ENCODE peak calls at places on chromosomes 11 and 22, in nine cellular contexts. V is neural progenitor cell; T is CD8-positive, alpha-beta memory T cell; H is GM23338; L is PC-3; R is lower lobe of right lung; C is RWPE2; Z is endothelial cell of umbilical vein; S is tibial nerve. N is an unnamed sample.

GRCh38 chr11:88489030-88489429 is 151.5 kb upstream of the CTSC start:
- DNase-seq in S (no peak), V (no peak), R (no peak), T (no peak), H (no peak), C (no peak), Z (no peak), L (peak; percentile 77), N (no peak)

GRCh38 chr11:128181090-128181485 is 406.3 kb downstream of the ETS1 start:
- DNase-seq in H (no peak), C (no peak), L (no peak), V (no peak), Z (no peak), S (no peak), R (no peak), T (no peak), N (no peak)

GRCh38 chr11:45079943-45080719 is 66.3 kb upstream of the PRDM11 start:
- DNase-seq in T (peak; percentile 69), R (peak; percentile 69), C (no peak), H (no peak), L (no peak), V (no peak), Z (no peak), S (no peak), N (peak; percentile 43)

GRCh38 chr11:48081151-48082010 is 101.0 kb downstream of the PTPRJ start:
- DNase-seq in R (peak; percentile 51), V (no peak), L (no peak), Z (peak; percentile 85), S (peak; percentile 57), C (no peak), T (no peak), H (no peak), N (no peak)

GRCh38 chr11:45379162-45379863 is 93.2 kb upstream of the SYT13 start:
- DNase-seq in V (no peak), H (no peak), T (no peak), C (no peak), R (no peak), S (no peak), Z (no peak), L (no peak), N (no peak)

GRCh38 chr22:30008401-30008800 is 71.9 kb upstream of the HORMAD2 start:
- DNase-seq in L (no peak), H (no peak), T (no peak), C (no peak), S (no peak), R (no peak), Z (no peak), V (peak; percentile 63), N (no peak)

GRCh38 chr22:46563381-46564083 is 26.1 kb upstream of the CELSR1 start:
- DNase-seq in S (peak; percentile 64), T (peak; percentile 62), L (peak; percentile 66), R (peak; percentile 86), V (peak; percentile 82), H (peak; percentile 82), C (peak; percentile 56), Z (peak; percentile 48), N (peak; percentile 42)

GRCh38 chr22:45468872-45469572 is 33.7 kb upstream of the FBLN1 start:
- DNase-seq in H (no peak), L (peak; percentile 70), C (no peak), V (no peak), Z (no peak), R (no peak), S (no peak), T (no peak), N (no peak)

GRCh38 chr22:26502688-26503561 is 9.3 kb downstream of the TFIP11 start:
- DNase-seq in L (peak; percentile 18), V (peak; percentile 80), R (no peak), T (peak; percentile 76), Z (peak; percentile 64), S (no peak), H (peak; percentile 90), C (no peak), N (peak; percentile 39)

GRCh38 chr11:120147094-120147949 is 9.4 kb upstream of the TRIM29 start:
- DNase-seq in C (no peak), S (no peak), L (no peak), H (no peak), T (no peak), Z (no peak), R (no peak), V (no peak), N (no peak)

GRCh38 chr11:103484545-103484944 is 375.3 kb downstream of the DYNC2H1 start:
- DNase-seq in H (peak; percentile 30), Z (no peak), S (no peak), V (no peak), C (no peak), T (no peak), L (no peak), R (no peak), N (no peak)

GRCh38 chr11:102226702-102227101 is 90.6 kb upstream of the BIRC3 start:
- DNase-seq in R (no peak), S (no peak), L (peak; percentile 87), T (no peak), C (peak; percentile 64), H (no peak), Z (peak; percentile 61), V (no peak), N (no peak)

GRCh38 chr22:47151064-47151463 is 388.6 kb downstream of the TBC1D22A start:
- DNase-seq in R (no peak), S (no peak), V (no peak), T (no peak), L (no peak), C (no peak), H (no peak), Z (no peak), N (no peak)

GRCh38 chr11:73321342-73322110 is 13.4 kb downstream of the ARHGEF17 start:
- DNase-seq in C (no peak), L (no peak), S (no peak), Z (peak; percentile 97), V (no peak), R (peak; percentile 62), T (no peak), H (peak; percentile 39), N (no peak)

GRCh38 chr11:108863528-108863927 is 198.7 kb downstream of the DDX10 start:
- DNase-seq in H (no peak), L (no peak), T (no peak), S (no peak), R (no peak), V (no peak), Z (no peak), C (no peak), N (no peak)

GRCh38 chr11:66692446-66692845 is 14.8 kb upstream of the RBM4B start:
- DNase-seq in T (no peak), Z (no peak), L (no peak), H (no peak), C (no peak), V (no peak), S (no peak), R (no peak), N (no peak)

GRCh38 chr22:41355895-41356294 is 25.8 kb upstream of the TEF start:
- DNase-seq in T (no peak), C (no peak), R (no peak), L (no peak), H (no peak), V (no peak), S (no peak), Z (no peak), N (no peak)
- H3K36me3 ChIP-seq in T (peaks cover 20% of the 10 kb centered on the region), C (peaks cover 38% of the 10 kb centered on the region), R (peaks cover 82% of the 10 kb centered on the region), L (no peaks in the 10 kb centered on the region), H (peaks cover 7% of the 10 kb centered on the region), V (no peaks in the 10 kb centered on the region), S (peaks cover 23% of the 10 kb centered on the region), Z (peaks cover 61% of the 10 kb centered on the region), N (peaks cover 59% of the 10 kb centered on the region)

GRCh38 chr11:65430406-65431217 is 8.0 kb downstream of the NEAT1 start:
- DNase-seq in Z (peak; percentile 60), C (no peak), L (peak; percentile 26), S (peak; percentile 6), T (no peak), H (no peak), R (no peak), V (no peak), N (no peak)
- H3K36me3 ChIP-seq in Z (peaks cover 22% of the 10 kb centered on the region), C (peaks cover 100% of the 10 kb centered on the region), L (peaks cover 27% of the 10 kb centered on the region), S (peaks cover 8% of the 10 kb centered on the region), T (peaks cover 7% of the 10 kb centered on the region), H (no peaks in the 10 kb centered on the region), R (peaks cover 71% of the 10 kb centered on the region), V (no peaks in the 10 kb centered on the region), N (peaks cover 13% of the 10 kb centered on the region)

DNA sequence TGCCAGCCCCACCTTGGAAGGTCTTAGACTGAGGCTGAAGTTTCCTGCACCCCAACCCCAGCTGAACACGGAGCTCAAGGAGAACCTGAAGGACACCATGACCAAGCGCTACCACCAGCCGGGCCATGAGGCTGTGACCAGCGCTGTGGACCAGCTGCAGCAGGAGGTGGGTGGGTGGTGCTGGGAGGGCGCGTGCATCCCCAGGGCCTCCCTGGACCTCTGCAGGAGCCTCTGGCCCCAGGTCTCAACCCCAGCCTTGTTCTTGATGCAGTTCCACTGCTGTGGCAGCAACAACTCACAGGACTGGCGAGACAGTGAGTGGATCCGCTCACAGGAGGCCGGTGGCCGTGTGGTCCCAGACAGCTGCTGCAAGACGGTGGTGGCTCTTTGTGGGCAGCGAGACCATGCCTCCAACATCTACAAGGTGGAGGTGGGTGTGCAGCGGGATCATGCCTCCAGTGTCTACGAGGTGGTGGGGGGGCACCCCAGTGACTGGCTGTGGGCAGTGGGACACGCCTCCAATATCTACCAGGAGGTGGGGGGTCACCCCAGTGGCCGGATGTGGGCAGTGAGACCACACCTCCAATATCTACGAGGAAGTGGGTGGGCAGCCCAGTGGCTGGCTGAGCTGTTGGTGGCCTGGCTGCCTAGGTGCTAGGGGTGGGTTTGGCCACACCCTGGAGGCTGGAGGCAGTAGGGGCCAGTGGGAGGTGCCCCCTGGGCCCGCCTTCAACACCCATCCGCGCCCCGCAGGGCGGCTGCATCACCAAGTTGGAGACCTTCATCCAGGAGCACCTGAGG is 4.6 kb downstream of the CD151 start:
- DNase-seq in V (no peak), L (no peak), T (no peak), R (peak; percentile 51), H (no peak), Z (no peak), S (no peak), C (no peak), N (no peak)
- H3K36me3 ChIP-seq in V (no peaks in the 10 kb centered on the region), L (peaks cover 53% of the 10 kb centered on the region), T (no peaks in the 10 kb centered on the region), R (peaks cover 52% of the 10 kb centered on the region), H (peaks cover 6% of the 10 kb centered on the region), Z (peaks cover 43% of the 10 kb centered on the region), S (peaks cover 7% of the 10 kb centered on the region), C (peaks cover 56% of the 10 kb centered on the region), N (peaks cover 13% of the 10 kb centered on the region)

GRCh38 chr22:23213031-23213555 is 32.8 kb downstream of the BCR start:
- DNase-seq in H (no peak), R (peak; percentile 24), S (no peak), L (no peak), V (no peak), C (peak; percentile 33), T (no peak), Z (no peak), N (no peak)

GRCh38 chr22:23212061-23213030 is 32.0 kb downstream of the BCR start:
- DNase-seq in V (no peak), Z (no peak), H (no peak), T (no peak), L (no peak), S (no peak), C (peak; percentile 10), R (peak; percentile 15), N (no peak)

GRCh38 chr22:23207786-23208325 is 27.5 kb downstream of the BCR start:
- DNase-seq in H (no peak), T (no peak), V (no peak), R (no peak), C (no peak), Z (no peak), S (no peak), L (no peak), N (no peak)

GRCh38 chr22:23211622-23212021 is 31.3 kb downstream of the BCR start:
- DNase-seq in H (no peak), S (no peak), T (no peak), Z (no peak), L (no peak), V (no peak), R (peak; percentile 13), C (no peak), N (no peak)

GRCh38 chr22:23210428-23211170 is 30.3 kb downstream of the BCR start:
- DNase-seq in T (no peak), L (no peak), H (no peak), Z (no peak), R (no peak), C (no peak), V (no peak), S (no peak), N (no peak)
- H3K36me3 ChIP-seq in T (no peaks in the 10 kb centered on the region), L (no peaks in the 10 kb centered on the region), H (no peaks in the 10 kb centered on the region), Z (peaks cover 9% of the 10 kb centered on the region), R (no peaks in the 10 kb centered on the region), C (peaks cover 3% of the 10 kb centered on the region), V (no peaks in the 10 kb centered on the region), S (no peaks in the 10 kb centered on the region), N (no peaks in the 10 kb centered on the region)

N was measured in effector memory CD4-positive, alpha-beta T cell.